ENCODE peak calls at places on chromosomes 6 and 20, in seven cellular contexts. V is tibial nerve, N is tibial artery, I is fibroblast of mammary gland, G is HepG2, X is mucosa of descending colon, W is lung. H is an unnamed sample.
A peak's percentile ranks its signal among the peaks of the same experiment; 100 is the strongest.

GRCh38 chr6:149988550-149989336 is 25.0 kb downstream of the ULBP1 start:
- DNase-seq in X (no peak), W (no peak), G (no peak), N (peak; percentile 47), I (no peak), V (no peak), H (no peak)

GRCh38 chr6:52420668-52421358 is 671 bp downstream of the EFHC1 start:
- DNase-seq in X (peak; percentile 43), W (no peak), N (no peak), I (peak; percentile 43), V (no peak), G (peak; percentile 76), H (peak; percentile 38)

GRCh38 chr20:19019734-19020364 is 192.6 kb upstream of the SLC24A3 start:
- DNase-seq in X (no peak), V (no peak), G (no peak), I (no peak), N (no peak), W (peak; percentile 25), H (no peak)

GRCh38 chr6:152052061-152052460 is 244.6 kb downstream of the ESR1 start:
- DNase-seq in X (no peak), W (no peak), N (no peak), V (no peak), G (no peak), I (no peak), H (no peak)

GRCh38 chr6:70310063-70310694 is 7.3 kb upstream of the COL9A1 start:
- DNase-seq in N (no peak), G (peak; percentile 33), I (peak; percentile 61), X (no peak), V (no peak), W (no peak), H (peak; percentile 81)

GRCh38 chr20:59221049-59221748 is 57.6 kb downstream of the ZNF831 start:
- DNase-seq in X (no peak), W (no peak), N (no peak), V (no peak), I (no peak), G (peak; percentile 13), H (peak; percentile 4)

GRCh38 chr6:145028144-145028818 is 707.0 kb downstream of the EPM2A start:
- DNase-seq in V (no peak), N (no peak), W (no peak), G (peak; percentile 11), I (peak; percentile 56), X (no peak), H (peak; percentile 65)

GRCh38 chr20:40265872-40266533 is 423.0 kb downstream of the MAFB start:
- DNase-seq in X (peak; percentile 36), W (peak; percentile 35), V (no peak), G (peak; percentile 35), I (peak; percentile 56), N (no peak), H (peak; percentile 68)

GRCh38 chr6:90098025-90098474 is 198.6 kb downstream of the BACH2 start:
- DNase-seq in N (peak; percentile 95), W (peak; percentile 49), X (no peak), V (peak; percentile 83), G (no peak), I (peak; percentile 93), H (peak; percentile 84)

GRCh38 chr6:18219611-18220010 is 44.7 kb downstream of the DEK start:
- DNase-seq in G (no peak), I (no peak), X (no peak), N (no peak), W (no peak), V (no peak), H (no peak)

GRCh38 chr20:57693002-57693582 is 16.7 kb downstream of the PMEPA1 start:
- DNase-seq in X (peak; percentile 88), G (no peak), V (no peak), I (no peak), W (no peak), N (no peak), H (peak; percentile 10)

GRCh38 chr20:38109025-38109541 is 56.0 kb downstream of the TGM2 start:
- DNase-seq in I (peak; percentile 97), X (no peak), N (no peak), W (no peak), V (no peak), G (no peak), H (peak; percentile 73)

GRCh38 chr6:9131616-9132015 is 696.3 kb upstream of the SLC35B3 start:
- DNase-seq in W (peak; percentile 42), I (no peak), G (no peak), N (no peak), V (no peak), X (peak; percentile 30), H (no peak)

GRCh38 chr20:21105429-21106170 is 558 bp downstream of the LINC00237 start:
- DNase-seq in G (no peak), N (no peak), I (no peak), V (no peak), W (no peak), X (no peak), H (no peak)
- H3K4me3 ChIP-seq in G (no peak overlapping the region), N (no peak overlapping the region), I (no peak overlapping the region), V (no peak overlapping the region), W (no peak overlapping the region), X (no peak overlapping the region), H (no peak overlapping the region)

DNA sequence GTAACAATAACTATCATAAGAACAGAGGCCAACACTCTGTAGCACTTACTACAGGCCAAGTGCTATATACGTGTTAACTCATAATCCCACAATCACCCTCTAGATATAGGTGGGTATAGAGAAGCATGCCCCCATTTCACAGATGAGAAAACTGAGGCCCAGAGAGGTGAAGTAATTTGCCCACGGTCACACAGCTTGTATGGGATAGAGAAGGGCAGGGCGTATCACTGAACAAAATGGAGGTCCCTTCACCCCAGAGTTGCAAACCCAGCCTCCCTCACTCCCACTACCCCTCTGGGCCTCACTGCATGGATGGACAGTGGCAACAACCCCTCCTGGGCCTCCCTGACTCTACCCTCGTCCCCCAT is 31.8 kb upstream of the PTGIS start:
- DNase-seq in X (no peak), G (no peak), V (no peak), N (no peak), I (no peak), W (no peak), H (no peak)
- TF ChIP-seq CTCF in X (no peak), G (no peak), V (no peak), N (no peak), I (no peak), W (no peak), H (no peak)

DNA sequence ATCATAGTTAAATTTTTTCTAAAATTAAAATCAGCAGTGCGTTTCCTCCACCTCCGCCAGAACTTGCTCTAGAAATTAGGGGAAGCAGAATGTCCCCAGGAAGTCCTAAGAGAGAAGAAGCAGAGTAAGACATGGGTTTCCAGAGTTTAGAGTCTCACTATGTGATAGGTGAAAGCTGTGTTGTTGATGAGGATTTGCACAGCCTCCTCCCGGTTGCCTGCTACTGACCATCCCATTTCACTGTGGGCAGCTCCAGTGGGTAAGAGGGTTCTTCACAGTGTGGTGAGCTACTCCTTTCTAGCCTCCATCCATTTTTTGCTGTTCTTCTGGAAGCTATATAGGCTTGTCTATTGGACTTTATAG is 13.3 kb downstream of the UST start:
- DNase-seq in W (no peak), G (no peak), X (no peak), V (no peak), I (no peak), N (no peak), H (no peak)
- H3K4me3 ChIP-seq in W (no peak overlapping the region), G (no peak overlapping the region), X (no peak overlapping the region), V (no peak overlapping the region), I (no peak overlapping the region), N (peak overlapping the region; percentile 38), H (no peak overlapping the region)

GRCh38 chr6:25832670-25833069 is 818 bp upstream of the SLC17A1 start:
- DNase-seq in W (no peak), G (no peak), I (no peak), N (no peak), X (no peak), V (no peak), H (no peak)

GRCh38 chr6:25833136-25833535 is 1.3 kb upstream of the SLC17A1 start:
- DNase-seq in X (no peak), W (no peak), N (no peak), I (no peak), V (no peak), G (peak; percentile 60), H (no peak)

GRCh38 chr6:25832307-25832662 is 433 bp upstream of the SLC17A1 start:
- DNase-seq in G (no peak), X (no peak), V (no peak), I (no peak), N (no peak), W (no peak), H (no peak)

GRCh38 chr6:25830461-25830860 is 1.4 kb downstream of the SLC17A1 start:
- DNase-seq in I (no peak), X (no peak), G (no peak), N (no peak), W (no peak), V (no peak), H (no peak)

GRCh38 chr6:25831532-25832306 is at the start of gene SLC17A1:
- DNase-seq in X (no peak), I (no peak), W (no peak), V (no peak), N (no peak), G (peak; percentile 54), H (no peak)
- TF ChIP-seq CTCF in X (no peak), I (no peak), W (no peak), V (no peak), N (no peak), G (peak; percentile 51), H (no peak)

GRCh38 chr20:10511166-10511506 is 76.0 kb downstream of the SLX4IP start:
- DNase-seq in G (no peak), N (no peak), V (no peak), I (no peak), W (no peak), X (no peak), H (no peak)

GRCh38 chr20:10510216-10510615 is 75.1 kb downstream of the SLX4IP start:
- DNase-seq in V (no peak), X (no peak), N (no peak), G (no peak), I (no peak), W (no peak), H (no peak)

GRCh38 chr20:10513091-10513490 is 78.0 kb downstream of the SLX4IP start:
- DNase-seq in G (no peak), N (no peak), I (no peak), X (no peak), W (no peak), V (no peak), H (no peak)

GRCh38 chr20:10509411-10509810 is 74.3 kb downstream of the SLX4IP start:
- DNase-seq in N (no peak), X (no peak), G (no peak), I (peak; percentile 40), W (no peak), V (no peak), H (no peak)

GRCh38 chr20:10511507-10512231 is 76.6 kb downstream of the SLX4IP start:
- DNase-seq in I (peak; percentile 100), N (peak; percentile 95), V (peak; percentile 71), W (peak; percentile 77), X (peak; percentile 57), G (peak; percentile 87), H (peak; percentile 98)
- H3K4me3 ChIP-seq in I (no peak overlapping the region), N (no peak overlapping the region), V (no peak overlapping the region), W (no peak overlapping the region), X (no peak overlapping the region), G (no peak overlapping the region), H (peak overlapping the region; percentile 12)

H was measured in choroid plexus epithelial cell.